ENCODE peak calls at places on chromosomes 6 and 20, in five cellular contexts. L, J, B, U and O are unnamed samples.

GRCh38 chr20:54539521-54540046 is 64.2 kb downstream of the DOK5 start:
- DNase-seq in L (no peak), B (no peak), U (no peak), J (no peak), O (no peak)

GRCh38 chr6:8831366-8832152 is 396.2 kb upstream of the SLC35B3 start:
- DNase-seq in B (no peak), J (no peak), U (no peak), L (no peak), O (no peak)

GRCh38 chr20:50478162-50479036 is 31.8 kb upstream of the PTPN1 start:
- DNase-seq in L (peak; percentile 45), U (peak; percentile 73), B (peak; percentile 86), J (peak; percentile 73), O (peak; percentile 88)

GRCh38 chr6:147852772-147853171 is 344.3 kb downstream of the SAMD5 start:
- DNase-seq in U (no peak), B (no peak), J (no peak), L (no peak), O (no peak)

GRCh38 chr6:22499815-22500214 is 69.6 kb upstream of the HDGFL1 start:
- DNase-seq in L (no peak), B (no peak), U (no peak), J (no peak), O (no peak)

GRCh38 chr6:22146581-22147468 is 150.0 kb downstream of the PRL start:
- DNase-seq in J (no peak), B (no peak), U (no peak), L (peak; percentile 13), O (no peak)

GRCh38 chr20:17636523-17637412 is 45.3 kb downstream of the RRBP1 start:
- DNase-seq in L (peak; percentile 48), B (no peak), J (no peak), U (peak; percentile 55), O (no peak)

GRCh38 chr6:148451690-148452089 is 109.1 kb downstream of the SASH1 start:
- DNase-seq in B (no peak), J (no peak), L (peak; percentile 52), U (no peak), O (no peak)

GRCh38 chr6:17086469-17086868 is 15.4 kb upstream of the STMND1 start:
- DNase-seq in L (peak; percentile 46), B (no peak), U (peak; percentile 38), J (peak; percentile 35), O (peak; percentile 3)

GRCh38 chr6:46199387-46199786 is 28.6 kb upstream of the ENPP5 start:
- DNase-seq in L (no peak), B (no peak), U (peak; percentile 41), J (no peak), O (no peak)

GRCh38 chr20:53510266-53510665 is 83.4 kb downstream of the ZNF217 start:
- DNase-seq in B (peak; percentile 56), U (no peak), J (no peak), L (no peak), O (no peak)

GRCh38 chr6:98487612-98488011 is 346.8 kb upstream of the POU3F2 start:
- DNase-seq in B (no peak), J (no peak), L (no peak), U (no peak), O (no peak)

GRCh38 chr6:19841181-19841580 is 4.0 kb downstream of the ID4 start:
- DNase-seq in J (no peak), U (no peak), L (no peak), B (no peak), O (no peak)

GRCh38 chr6:154605207-154605877 is 94.9 kb upstream of the CNKSR3 start:
- DNase-seq in U (no peak), B (no peak), L (no peak), J (no peak), O (no peak)

DNA sequence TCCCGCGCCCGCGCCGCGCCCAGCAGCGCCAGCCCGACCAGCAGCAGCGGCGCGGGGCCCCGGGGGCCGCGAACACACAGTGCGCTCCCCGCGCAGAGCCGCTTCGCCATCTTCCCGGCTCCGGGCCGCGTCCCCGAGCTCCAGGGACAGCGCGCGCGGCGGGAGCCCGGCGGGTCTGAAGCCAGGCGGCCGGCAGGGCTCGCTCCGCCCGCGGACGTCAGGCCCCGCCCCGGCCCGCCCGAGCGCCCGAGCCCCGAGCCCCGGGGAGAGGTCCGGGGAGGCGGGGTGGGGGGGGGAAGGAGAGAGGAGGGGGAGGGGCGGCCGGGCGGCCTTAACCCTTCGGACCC is at the start of gene LAMA5:
- DNase-seq in B (no peak), U (peak; percentile 27), L (peak; percentile 74), J (peak; percentile 72), O (peak; percentile 58)
- TF ChIP-seq POLR2A in B (no peak), U (peak; percentile 74), L (peak; percentile 54), J (no peak), O (no peak)

DNA sequence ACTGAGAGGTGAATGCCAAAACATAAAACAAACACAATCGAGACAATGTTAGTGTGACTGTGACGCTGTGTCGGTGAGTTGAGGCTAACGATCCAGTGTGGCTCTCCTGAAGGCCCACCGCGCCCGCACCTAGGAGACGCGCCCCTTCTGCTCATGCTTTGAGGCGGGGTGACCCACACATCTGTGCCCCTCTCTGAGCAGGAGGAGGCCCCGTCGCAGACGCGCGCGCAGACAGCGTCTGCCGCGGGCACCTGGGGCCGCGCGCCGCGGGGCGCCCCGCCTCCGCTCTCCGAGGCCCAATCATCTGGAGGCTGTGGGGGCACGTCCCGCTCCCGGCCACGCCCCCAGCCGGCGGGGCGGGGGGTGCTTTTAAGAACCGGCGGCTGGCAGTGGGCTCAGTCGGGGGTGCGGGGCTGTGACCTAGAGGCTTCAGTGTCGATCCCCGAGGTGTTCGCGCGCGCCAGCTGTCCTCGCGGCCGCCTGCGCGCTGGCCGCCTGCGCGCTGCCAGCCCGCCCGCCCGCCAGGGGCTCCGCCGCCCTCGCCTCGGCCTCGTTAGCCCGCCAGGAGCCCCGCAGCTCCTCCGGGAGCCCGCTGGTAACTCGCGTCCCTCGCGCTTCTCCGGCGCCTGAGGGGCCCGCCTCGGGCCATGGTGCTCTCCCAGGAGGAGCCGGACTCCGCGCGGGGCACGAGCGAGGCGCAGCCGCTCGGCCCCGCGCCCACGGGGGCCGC is at the start of gene SLC16A10:
- DNase-seq in L (peak; percentile 76), J (peak; percentile 84), B (no peak), U (peak; percentile 86), O (peak; percentile 90)
- TF ChIP-seq POLR2A in L (peak; percentile 68), J (no peak), B (peak; percentile 33), U (peak; percentile 92), O (peak; percentile 64)

GRCh38 chr6:30494275-30494990 is 5.1 kb downstream of the HLA-E start:
- DNase-seq in J (no peak), L (no peak), U (no peak), B (peak; percentile 26), O (no peak)
- TF ChIP-seq POLR2A in J (no peak), L (no peak), U (no peak), B (no peak), O (no peak)

GRCh38 chr20:15239542-15240206 is 902.3 kb upstream of the FLRT3 start:
- DNase-seq in J (no peak), L (no peak), B (no peak), U (no peak), O (no peak)
- TF ChIP-seq POLR2A in J (no peak), L (no peak), B (no peak), U (no peak), O (no peak)

DNA sequence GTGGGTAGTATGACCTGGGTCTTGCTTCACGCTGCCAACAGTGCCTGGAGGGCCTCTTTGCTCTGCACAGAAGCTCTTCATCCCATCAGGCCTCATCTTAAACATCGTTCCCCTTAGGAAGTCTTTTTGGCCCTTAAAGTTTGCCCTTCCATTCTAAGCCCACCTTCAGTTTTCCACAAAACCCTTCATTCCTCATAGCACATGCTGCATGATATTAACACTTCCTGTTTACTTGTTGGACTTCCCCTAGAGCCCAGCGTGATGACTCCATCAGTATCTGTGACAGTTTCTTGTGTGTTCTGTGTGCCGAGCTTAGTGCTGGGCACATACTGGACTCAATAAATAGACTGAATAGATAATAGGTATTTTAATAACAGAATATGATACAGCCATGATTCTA is 2.2 kb downstream of the NT5DC1 start:
- DNase-seq in B (no peak), U (no peak), J (no peak), L (no peak), O (no peak)
- TF ChIP-seq POLR2A in B (no peak), U (no peak), J (no peak), L (no peak), O (no peak)

GRCh38 chr6:133241088-133241900 is at the start of gene EYA4:
- DNase-seq in U (no peak), J (no peak), B (no peak), L (peak; percentile 23), O (no peak)
- TF ChIP-seq POLR2A in U (no peak), J (no peak), B (no peak), L (no peak), O (no peak)

GRCh38 chr6:166382933-166383816 is at the start of gene MPC1:
- DNase-seq in B (peak; percentile 96), J (peak; percentile 98), L (peak; percentile 97), U (peak; percentile 96), O (peak; percentile 98)
- TF ChIP-seq POLR2A in B (peak; percentile 65), J (no peak), L (no peak), U (peak; percentile 74), O (peak; percentile 63)

DNA sequence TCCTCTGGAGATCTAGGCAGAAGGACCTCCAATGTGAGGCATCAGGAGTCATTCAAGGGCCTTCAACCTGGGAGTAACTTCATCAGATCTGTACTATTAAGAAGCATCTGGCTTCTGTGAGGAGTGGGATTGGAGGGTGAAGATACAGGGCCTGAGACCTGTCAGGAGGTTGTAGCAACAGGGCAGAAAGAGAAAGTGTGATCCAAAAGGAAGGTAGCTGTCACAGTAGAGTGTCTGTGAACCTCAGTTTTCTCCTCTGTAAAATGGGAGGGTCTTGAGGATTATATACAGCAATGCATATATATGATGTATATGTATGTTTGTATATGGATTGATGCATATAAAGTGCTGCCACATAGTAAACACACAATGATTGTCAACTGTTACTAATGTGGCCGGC is 2.6 kb upstream of the RPL10A start:
- DNase-seq in J (no peak), U (no peak), L (no peak), B (no peak), O (no peak)
- TF ChIP-seq POLR2A in J (no peak), U (no peak), L (no peak), B (no peak), O (no peak)

DNA sequence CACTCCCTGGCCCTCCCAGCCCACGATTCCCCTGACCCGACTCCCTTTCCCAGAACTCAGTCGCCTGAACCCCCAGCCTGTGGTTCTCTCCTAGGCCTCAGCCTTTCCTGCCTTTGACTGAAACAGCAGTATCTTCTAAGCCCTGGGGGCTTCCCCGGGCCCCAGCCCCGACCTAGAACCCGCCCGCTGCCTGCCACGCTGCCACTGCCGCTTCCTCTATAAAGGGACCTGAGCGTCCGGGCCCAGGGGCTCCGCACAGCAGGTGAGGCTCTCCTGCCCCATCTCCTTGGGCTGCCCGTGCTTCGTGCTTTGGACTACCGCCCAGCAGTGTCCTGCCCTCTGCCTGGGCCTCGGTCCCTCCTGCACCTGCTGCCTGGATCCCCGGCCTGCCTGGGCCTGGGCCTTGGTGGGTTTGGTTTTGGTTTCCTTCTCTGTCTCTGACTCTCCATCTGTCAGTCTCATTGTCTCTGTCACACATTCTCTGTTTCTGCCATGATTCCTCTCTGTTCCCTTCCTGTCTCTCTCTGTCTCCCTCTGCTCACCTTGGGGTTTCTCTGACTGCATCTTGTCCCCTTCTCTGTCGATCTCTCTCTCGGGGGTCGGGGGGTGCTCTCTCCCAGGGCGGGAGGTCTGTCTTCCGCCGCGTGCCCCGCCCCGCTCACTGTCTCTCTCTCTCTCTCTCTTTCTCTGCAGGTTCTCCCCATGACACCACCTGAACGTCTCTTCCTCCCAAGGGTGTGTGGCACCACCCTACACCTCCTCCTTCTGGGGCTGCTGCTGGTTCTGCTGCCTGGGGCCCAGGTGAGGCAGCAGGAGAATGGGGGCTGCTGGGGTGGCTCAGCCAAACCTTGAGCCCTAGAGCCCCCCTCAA is at the start of gene LTA:
- DNase-seq in U (no peak), B (no peak), J (no peak), L (no peak), O (no peak)
- TF ChIP-seq POLR2A in U (no peak), B (no peak), J (no peak), L (no peak), O (no peak)